ENCODE peak calls at places on chromosomes 3 and 15, in seven cellular contexts. One of them, this sample, is unnamed.

GRCh38 chr15:85742186-85742751 is 52.5 kb downstream of the KLHL25 start:
- DNase-seq in neural progenitor cell: no peak
- DNase-seq in DMS153: no peak
- DNase-seq in activated T-cell treated with anti-CD3 and anti-CD28 coated beads for 24 hours: no peak
- DNase-seq in stimulated activated CD8-positive, alpha-beta memory T cell treated with anti-CD3 and anti-CD28 coated beads, Interleukin-15, amount 100 ng/mL, for 48 hours: no peak
- DNase-seq in body of pancreas: no peak
- DNase-seq in midbrain: peak
- DNase-seq in this sample: no peak

GRCh38 chr3:184788751-184789150 is 23.2 kb upstream of the VPS8 start:
- DNase-seq in neural progenitor cell: no peak
- DNase-seq in DMS153: no peak
- DNase-seq in activated T-cell treated with anti-CD3 and anti-CD28 coated beads for 24 hours: no peak
- DNase-seq in stimulated activated CD8-positive, alpha-beta memory T cell treated with anti-CD3 and anti-CD28 coated beads, Interleukin-15, amount 100 ng/mL, for 48 hours: no peak
- DNase-seq in body of pancreas: peak
- DNase-seq in midbrain: no peak
- DNase-seq in this sample: no peak

GRCh38 chr3:127039719-127040118 is 56.8 kb downstream of the PLXNA1 start:
- DNase-seq in neural progenitor cell: no peak
- DNase-seq in DMS153: no peak
- DNase-seq in activated T-cell treated with anti-CD3 and anti-CD28 coated beads for 24 hours: no peak
- DNase-seq in stimulated activated CD8-positive, alpha-beta memory T cell treated with anti-CD3 and anti-CD28 coated beads, Interleukin-15, amount 100 ng/mL, for 48 hours: no peak
- DNase-seq in body of pancreas: peak
- DNase-seq in midbrain: no peak
- DNase-seq in this sample: no peak

GRCh38 chr15:42911058-42911592 is 9.5 kb downstream of the TTBK2 start:
- DNase-seq in neural progenitor cell: no peak
- DNase-seq in DMS153: no peak
- DNase-seq in activated T-cell treated with anti-CD3 and anti-CD28 coated beads for 24 hours: no peak
- DNase-seq in stimulated activated CD8-positive, alpha-beta memory T cell treated with anti-CD3 and anti-CD28 coated beads, Interleukin-15, amount 100 ng/mL, for 48 hours: no peak
- DNase-seq in body of pancreas: no peak
- DNase-seq in midbrain: no peak
- DNase-seq in this sample: no peak

GRCh38 chr3:187742351-187743171 is 2.7 kb downstream of the BCL6 start:
- DNase-seq in neural progenitor cell: no peak
- DNase-seq in DMS153: no peak
- DNase-seq in activated T-cell treated with anti-CD3 and anti-CD28 coated beads for 24 hours: no peak
- DNase-seq in stimulated activated CD8-positive, alpha-beta memory T cell treated with anti-CD3 and anti-CD28 coated beads, Interleukin-15, amount 100 ng/mL, for 48 hours: no peak
- DNase-seq in body of pancreas: peak
- DNase-seq in midbrain: peak
- DNase-seq in this sample: no peak

GRCh38 chr3:12659316-12660015 is 4.5 kb downstream of the RAF1 start:
- DNase-seq in neural progenitor cell: no peak
- DNase-seq in DMS153: no peak
- DNase-seq in activated T-cell treated with anti-CD3 and anti-CD28 coated beads for 24 hours: no peak
- DNase-seq in stimulated activated CD8-positive, alpha-beta memory T cell treated with anti-CD3 and anti-CD28 coated beads, Interleukin-15, amount 100 ng/mL, for 48 hours: no peak
- DNase-seq in body of pancreas: no peak
- DNase-seq in midbrain: no peak
- DNase-seq in this sample: no peak

GRCh38 chr3:177822826-177823225 is 625.5 kb upstream of the TBL1XR1 start:
- DNase-seq in neural progenitor cell: no peak
- DNase-seq in DMS153: no peak
- DNase-seq in activated T-cell treated with anti-CD3 and anti-CD28 coated beads for 24 hours: no peak
- DNase-seq in stimulated activated CD8-positive, alpha-beta memory T cell treated with anti-CD3 and anti-CD28 coated beads, Interleukin-15, amount 100 ng/mL, for 48 hours: no peak
- DNase-seq in body of pancreas: no peak
- DNase-seq in midbrain: no peak
- DNase-seq in this sample: no peak

GRCh38 chr15:92429378-92430066 is 35.8 kb downstream of the ST8SIA2 start:
- DNase-seq in neural progenitor cell: peak
- DNase-seq in DMS153: no peak
- DNase-seq in activated T-cell treated with anti-CD3 and anti-CD28 coated beads for 24 hours: no peak
- DNase-seq in stimulated activated CD8-positive, alpha-beta memory T cell treated with anti-CD3 and anti-CD28 coated beads, Interleukin-15, amount 100 ng/mL, for 48 hours: no peak
- DNase-seq in body of pancreas: no peak
- DNase-seq in midbrain: no peak
- DNase-seq in this sample: no peak

GRCh38 chr3:88433572-88433971 is 283.8 kb downstream of the C3orf38 start:
- DNase-seq in neural progenitor cell: no peak
- DNase-seq in DMS153: no peak
- DNase-seq in activated T-cell treated with anti-CD3 and anti-CD28 coated beads for 24 hours: no peak
- DNase-seq in stimulated activated CD8-positive, alpha-beta memory T cell treated with anti-CD3 and anti-CD28 coated beads, Interleukin-15, amount 100 ng/mL, for 48 hours: no peak
- DNase-seq in body of pancreas: no peak
- DNase-seq in midbrain: no peak
- DNase-seq in this sample: no peak

GRCh38 chr3:14303336-14304100 is 98.9 kb upstream of the SLC6A6 start:
- DNase-seq in neural progenitor cell: no peak
- DNase-seq in DMS153: no peak
- DNase-seq in activated T-cell treated with anti-CD3 and anti-CD28 coated beads for 24 hours: no peak
- DNase-seq in stimulated activated CD8-positive, alpha-beta memory T cell treated with anti-CD3 and anti-CD28 coated beads, Interleukin-15, amount 100 ng/mL, for 48 hours: no peak
- DNase-seq in body of pancreas: no peak
- DNase-seq in midbrain: no peak
- DNase-seq in this sample: no peak

GRCh38 chr15:69664572-69665326 is 212.1 kb downstream of the RPLP1 start:
- DNase-seq in neural progenitor cell: no peak
- DNase-seq in DMS153: no peak
- DNase-seq in activated T-cell treated with anti-CD3 and anti-CD28 coated beads for 24 hours: no peak
- DNase-seq in stimulated activated CD8-positive, alpha-beta memory T cell treated with anti-CD3 and anti-CD28 coated beads, Interleukin-15, amount 100 ng/mL, for 48 hours: no peak
- DNase-seq in body of pancreas: no peak
- DNase-seq in midbrain: no peak
- DNase-seq in this sample: no peak

GRCh38 chr3:170776887-170777551 is 93.0 kb downstream of the RPL22L1 start:
- DNase-seq in neural progenitor cell: no peak
- DNase-seq in DMS153: no peak
- DNase-seq in activated T-cell treated with anti-CD3 and anti-CD28 coated beads for 24 hours: no peak
- DNase-seq in stimulated activated CD8-positive, alpha-beta memory T cell treated with anti-CD3 and anti-CD28 coated beads, Interleukin-15, amount 100 ng/mL, for 48 hours: no peak
- DNase-seq in body of pancreas: no peak
- DNase-seq in midbrain: no peak
- DNase-seq in this sample: no peak

GRCh38 chr3:52811452-52812011 is 16.9 kb downstream of the ITIH3 start:
- DNase-seq in neural progenitor cell: no peak
- DNase-seq in DMS153: no peak
- DNase-seq in activated T-cell treated with anti-CD3 and anti-CD28 coated beads for 24 hours: no peak
- DNase-seq in stimulated activated CD8-positive, alpha-beta memory T cell treated with anti-CD3 and anti-CD28 coated beads, Interleukin-15, amount 100 ng/mL, for 48 hours: no peak
- DNase-seq in body of pancreas: no peak
- DNase-seq in midbrain: no peak
- DNase-seq in this sample: no peak

GRCh38 chr3:81419196-81419595 is 342.2 kb downstream of the GBE1 start:
- DNase-seq in neural progenitor cell: no peak
- DNase-seq in DMS153: peak
- DNase-seq in activated T-cell treated with anti-CD3 and anti-CD28 coated beads for 24 hours: no peak
- DNase-seq in stimulated activated CD8-positive, alpha-beta memory T cell treated with anti-CD3 and anti-CD28 coated beads, Interleukin-15, amount 100 ng/mL, for 48 hours: no peak
- DNase-seq in body of pancreas: no peak
- DNase-seq in midbrain: no peak
- DNase-seq in this sample: no peak

GRCh38 chr3:108818404-108818803 is 4.2 kb upstream of the TRAT1 start:
- DNase-seq in neural progenitor cell: peak
- DNase-seq in DMS153: no peak
- DNase-seq in activated T-cell treated with anti-CD3 and anti-CD28 coated beads for 24 hours: peak
- DNase-seq in stimulated activated CD8-positive, alpha-beta memory T cell treated with anti-CD3 and anti-CD28 coated beads, Interleukin-15, amount 100 ng/mL, for 48 hours: peak
- DNase-seq in body of pancreas: peak
- DNase-seq in midbrain: no peak
- DNase-seq in this sample: no peak

GRCh38 chr15:77393471-77393840 is 26.4 kb downstream of the PEAK1 start:
- DNase-seq in neural progenitor cell: no peak
- DNase-seq in DMS153: no peak
- DNase-seq in activated T-cell treated with anti-CD3 and anti-CD28 coated beads for 24 hours: no peak
- DNase-seq in stimulated activated CD8-positive, alpha-beta memory T cell treated with anti-CD3 and anti-CD28 coated beads, Interleukin-15, amount 100 ng/mL, for 48 hours: no peak
- DNase-seq in body of pancreas: no peak
- DNase-seq in midbrain: no peak
- DNase-seq in this sample: no peak

GRCh38 chr3:66989860-66990696 is 8.0 kb upstream of the KBTBD8 start:
- DNase-seq in neural progenitor cell: no peak
- DNase-seq in DMS153: no peak
- DNase-seq in activated T-cell treated with anti-CD3 and anti-CD28 coated beads for 24 hours: no peak
- DNase-seq in stimulated activated CD8-positive, alpha-beta memory T cell treated with anti-CD3 and anti-CD28 coated beads, Interleukin-15, amount 100 ng/mL, for 48 hours: no peak
- DNase-seq in body of pancreas: no peak
- DNase-seq in midbrain: no peak
- DNase-seq in this sample: no peak

This sample was measured in ascending aorta.